ENCODE peak calls at places on chromosomes 1 and 21, in seven cellular contexts. K is activated CD4-positive, alpha-beta T cell treated with anti-CD3 and anti-CD28 coated beads, Interleukin-2, amount 50 U/mL, for 48 hours; N is T-helper 2 cell treated with Interferon-gamma antibody and Interleukin-4, amounts not matched to agents 5 μg/mL and 100 μg/mL, for 36 hours; T is activated naive CD4-positive, alpha-beta T cell treated with anti-CD3 and anti-CD28 coated beads, Interleukin-2, amount 50 U/mL, for 16 hours; B is lower leg skin; R is stimulated activated CD8-positive, alpha-beta memory T cell treated with anti-CD3 and anti-CD28 coated beads, Interleukin-7, amount 100 ng/mL, for 24 hours; C is BJ. Z is an unnamed sample.
A peak's percentile ranks its signal among the peaks of the same experiment; 100 is the strongest.

GRCh38 chr1:201748331-201748730 is 80.6 kb upstream of the IPO9 start:
- DNase-seq in K (no peak), N (no peak), T (no peak), B (no peak), R (no peak), C (peak; percentile 81), Z (peak; percentile 88)

GRCh38 chr1:50474859-50475809 is 51.9 kb upstream of the DMRTA2 start:
- DNase-seq in K (no peak), N (no peak), T (no peak), B (no peak), R (no peak), C (no peak), Z (no peak)

GRCh38 chr1:161311595-161312181 is 1.9 kb upstream of the MPZ start:
- DNase-seq in K (no peak), N (no peak), T (no peak), B (no peak), R (no peak), C (no peak), Z (no peak)

GRCh38 chr1:88288571-88288970 is 395.5 kb upstream of the PKN2 start:
- DNase-seq in K (no peak), N (no peak), T (no peak), B (no peak), R (no peak), C (no peak), Z (no peak)

GRCh38 chr1:103583887-103584286 is 12.5 kb downstream of the AMY2B start:
- DNase-seq in K (no peak), N (no peak), T (no peak), B (no peak), R (no peak), C (no peak), Z (no peak)

GRCh38 chr21:45583831-45584509 is 41.7 kb upstream of the SLC19A1 start:
- DNase-seq in K (no peak), N (no peak), T (no peak), B (no peak), R (no peak), C (no peak), Z (no peak)

GRCh38 chr1:246155923-246156322 is 351.2 kb downstream of the SMYD3 start:
- DNase-seq in K (no peak), N (no peak), T (no peak), B (no peak), R (no peak), C (peak; percentile 26), Z (no peak)

GRCh38 chr1:109617291-109617801 is 2.1 kb downstream of the GNAT2 start:
- DNase-seq in K (no peak), N (peak; percentile 46), T (no peak), B (no peak), R (no peak), C (peak; percentile 80), Z (peak; percentile 91)

GRCh38 chr21:42319851-42320602 is 4.8 kb upstream of the TFF3 start:
- DNase-seq in K (no peak), N (no peak), T (no peak), B (no peak), R (no peak), C (no peak), Z (no peak)

GRCh38 chr1:36222481-36223372 is 1.5 kb upstream of the THRAP3 start:
- DNase-seq in K (no peak), N (no peak), T (no peak), B (no peak), R (no peak), C (no peak), Z (no peak)

GRCh38 chr1:109613396-109614147 is 5.8 kb downstream of the GNAT2 start:
- DNase-seq in K (no peak), N (no peak), T (no peak), B (no peak), R (no peak), C (no peak), Z (peak; percentile 34)

GRCh38 chr1:229249854-229250644 is 20.9 kb upstream of the RAB4A start:
- DNase-seq in K (no peak), N (no peak), T (no peak), B (no peak), R (no peak), C (no peak), Z (no peak)

GRCh38 chr1:237261198-237261597 is 219.2 kb downstream of the RYR2 start:
- DNase-seq in K (no peak), N (no peak), T (no peak), B (no peak), R (no peak), C (no peak), Z (no peak)

GRCh38 chr1:228154685-228155571 is 5.2 kb downstream of the GJC2 start:
- DNase-seq in K (peak; percentile 51), N (peak; percentile 29), T (peak; percentile 53), B (no peak), R (no peak), C (no peak), Z (no peak)

GRCh38 chr1:201311356-201312011 is 28.2 kb downstream of the PKP1 start:
- DNase-seq in K (peak; percentile 9), N (no peak), T (no peak), B (peak; percentile 74), R (no peak), C (no peak), Z (no peak)

GRCh38 chr1:56773341-56774066 is 45.7 kb downstream of the FYB2 start:
- DNase-seq in K (no peak), N (no peak), T (no peak), B (no peak), R (no peak), C (no peak), Z (no peak)

GRCh38 chr1:151547900-151548230 is 7.8 kb downstream of the TUFT1 start:
- DNase-seq in K (no peak), N (no peak), T (no peak), B (no peak), R (no peak), C (no peak), Z (no peak)

Z was measured in non-pigmented ciliary epithelial cell.